ENCODE peak calls at places on chromosomes 16 and 17, in six cellular contexts. F is GM19239, K is GM23248, M is NCI-H2029, P is hepatocyte, S is GF-D8. Q is an unnamed sample.

GRCh38 chr17:50034504-50035364 is 21.2 kb upstream of the ITGA3 start:
- DNase-seq in F (no peak), K (no peak), P (no peak), S (no peak), M (no peak), Q (no peak)

GRCh38 chr17:40025559-40025958 is 10.3 kb downstream of the CSF3 start:
- DNase-seq in K (no peak), M (no peak), F (no peak), P (no peak), S (no peak), Q (no peak)

GRCh38 chr16:11309895-11310633 is 28.9 kb upstream of the PRM1 start:
- DNase-seq in F (no peak), K (no peak), S (no peak), P (no peak), M (peak; percentile 78), Q (no peak)

GRCh38 chr16:456891-457483 is 31.5 kb downstream of the RAB11FIP3 start:
- DNase-seq in K (peak; percentile 58), P (peak; percentile 53), S (no peak), M (peak; percentile 67), F (no peak), Q (peak; percentile 43)

GRCh38 chr17:51188321-51188853 is 22.2 kb downstream of the NME2 start:
- DNase-seq in K (no peak), M (no peak), F (no peak), S (no peak), P (peak; percentile 7), Q (no peak)

GRCh38 chr17:34308376-34308775 is 10.9 kb upstream of the CCL8 start:
- DNase-seq in K (no peak), M (no peak), P (no peak), F (no peak), S (no peak), Q (no peak)

GRCh38 chr17:75271233-75271954 is 363 bp upstream of the MIF4GD start:
- DNase-seq in K (peak; percentile 92), M (peak; percentile 13), S (peak; percentile 45), F (peak; percentile 92), P (peak; percentile 53), Q (peak; percentile 85)

GRCh38 chr17:46727572-46728348 is 90.7 kb downstream of the WNT3 start:
- DNase-seq in F (no peak), S (no peak), K (peak; percentile 90), M (no peak), P (no peak), Q (peak; percentile 68)

GRCh38 chr17:7842380-7842949 is 8.4 kb downstream of the KDM6B start:
- DNase-seq in S (no peak), K (peak; percentile 94), F (no peak), M (no peak), P (peak; percentile 91), Q (peak; percentile 61)

GRCh38 chr17:29560306-29560705 is 6.5 kb downstream of the ABHD15 start:
- DNase-seq in P (no peak), S (no peak), K (no peak), M (no peak), F (no peak), Q (no peak)

GRCh38 chr16:71254832-71255560 is 24.5 kb upstream of the HYDIN start:
- DNase-seq in S (no peak), M (no peak), P (no peak), K (no peak), F (no peak), Q (no peak)

GRCh38 chr17:63542218-63542545 is 8.1 kb upstream of the DCAF7 start:
- DNase-seq in S (no peak), F (no peak), P (no peak), M (no peak), K (no peak), Q (no peak)

GRCh38 chr17:78922876-78923498 is 2.2 kb downstream of the TIMP2 start:
- DNase-seq in P (no peak), K (peak; percentile 56), M (no peak), S (no peak), F (no peak), Q (no peak)

GRCh38 chr16:28058839-28059589 is 4.5 kb downstream of the GSG1L start:
- DNase-seq in M (no peak), S (no peak), P (no peak), K (no peak), F (no peak), Q (no peak)

GRCh38 chr16:79893445-79893844 is 292.9 kb upstream of the MAF start:
- DNase-seq in P (no peak), S (no peak), F (no peak), K (no peak), M (no peak), Q (no peak)

GRCh38 chr17:880074-880870 is 98.1 kb downstream of the MRM3 start:
- DNase-seq in K (peak; percentile 31), S (no peak), M (no peak), F (no peak), P (no peak), Q (no peak)

GRCh38 chr17:79624658-79625478 is 14.0 kb upstream of the RBFOX3 start:
- DNase-seq in S (no peak), M (no peak), F (no peak), K (no peak), P (no peak), Q (no peak)

GRCh38 chr17:77675816-77676799 is 282.4 kb upstream of the TNRC6C start:
- DNase-seq in P (no peak), K (no peak), M (no peak), F (no peak), S (no peak), Q (no peak)

GRCh38 chr17:56733833-56734232 is 99.9 kb downstream of the C17orf67 start:
- DNase-seq in K (no peak), F (no peak), M (no peak), P (no peak), S (no peak), Q (no peak)

GRCh38 chr17:46950615-46950996 is 27.6 kb downstream of the GOSR2 start:
- DNase-seq in S (no peak), F (no peak), K (no peak), M (no peak), P (no peak), Q (no peak)

GRCh38 chr17:57557793-57558681 is 187.1 kb downstream of the CCDC182 start:
- DNase-seq in M (no peak), P (peak; percentile 66), S (no peak), F (no peak), K (peak; percentile 55), Q (no peak)

GRCh38 chr17:12812877-12813276 is 23.6 kb downstream of the ARHGAP44 start:
- DNase-seq in F (no peak), S (no peak), M (no peak), K (no peak), P (no peak), Q (no peak)